ENCODE peak calls at places on chromosome 20, in eight cellular contexts. One of them, this sample, is unnamed.

GRCh38 chr20:34744847-34745246 is 40.7 kb downstream of the TP53INP2 start:
- DNase-seq in EH: no peak
- DNase-seq in endodermal cell: no peak
- DNase-seq in upper lobe of right lung: no peak
- DNase-seq in activated effector memory CD4-positive, alpha-beta T cell treated with anti-CD3 and anti-CD28 coated beads, Interleukin-2, amount 50 U/mL, for 16 hours: no peak
- DNase-seq in psoas muscle: no peak
- DNase-seq in neural crest cell: no peak
- DNase-seq in HEK293T: no peak
- DNase-seq in this sample: no peak

GRCh38 chr20:57501461-57502330 is 23.2 kb downstream of the CTCFL start:
- DNase-seq in EH: peak
- DNase-seq in endodermal cell: peak
- DNase-seq in upper lobe of right lung: no peak
- DNase-seq in activated effector memory CD4-positive, alpha-beta T cell treated with anti-CD3 and anti-CD28 coated beads, Interleukin-2, amount 50 U/mL, for 16 hours: no peak
- DNase-seq in psoas muscle: no peak
- DNase-seq in neural crest cell: no peak
- DNase-seq in HEK293T: no peak
- DNase-seq in this sample: no peak

GRCh38 chr20:64115171-64115911 is 8.0 kb upstream of the NPBWR2 start:
- DNase-seq in EH: no peak
- DNase-seq in endodermal cell: peak
- DNase-seq in upper lobe of right lung: peak
- DNase-seq in activated effector memory CD4-positive, alpha-beta T cell treated with anti-CD3 and anti-CD28 coated beads, Interleukin-2, amount 50 U/mL, for 16 hours: peak
- DNase-seq in psoas muscle: peak
- DNase-seq in neural crest cell: no peak
- DNase-seq in HEK293T: no peak
- DNase-seq in this sample: no peak

GRCh38 chr20:24754691-24755090 is 194.4 kb upstream of the CST7 start:
- DNase-seq in EH: no peak
- DNase-seq in endodermal cell: peak
- DNase-seq in upper lobe of right lung: no peak
- DNase-seq in activated effector memory CD4-positive, alpha-beta T cell treated with anti-CD3 and anti-CD28 coated beads, Interleukin-2, amount 50 U/mL, for 16 hours: no peak
- DNase-seq in psoas muscle: no peak
- DNase-seq in neural crest cell: no peak
- DNase-seq in HEK293T: no peak
- DNase-seq in this sample: no peak

GRCh38 chr20:47705497-47705856 is 79.8 kb downstream of the SULF2 start:
- DNase-seq in EH: no peak
- DNase-seq in endodermal cell: no peak
- DNase-seq in upper lobe of right lung: no peak
- DNase-seq in activated effector memory CD4-positive, alpha-beta T cell treated with anti-CD3 and anti-CD28 coated beads, Interleukin-2, amount 50 U/mL, for 16 hours: no peak
- DNase-seq in psoas muscle: peak
- DNase-seq in neural crest cell: no peak
- DNase-seq in HEK293T: no peak
- DNase-seq in this sample: no peak

GRCh38 chr20:56204206-56204605 is 44.3 kb upstream of the MC3R start:
- DNase-seq in EH: no peak
- DNase-seq in endodermal cell: no peak
- DNase-seq in upper lobe of right lung: no peak
- DNase-seq in activated effector memory CD4-positive, alpha-beta T cell treated with anti-CD3 and anti-CD28 coated beads, Interleukin-2, amount 50 U/mL, for 16 hours: no peak
- DNase-seq in psoas muscle: no peak
- DNase-seq in neural crest cell: no peak
- DNase-seq in HEK293T: no peak
- DNase-seq in this sample: no peak

GRCh38 chr20:23507346-23507745 is 16.4 kb downstream of the CST8 start:
- DNase-seq in EH: no peak
- DNase-seq in endodermal cell: peak
- DNase-seq in upper lobe of right lung: no peak
- DNase-seq in activated effector memory CD4-positive, alpha-beta T cell treated with anti-CD3 and anti-CD28 coated beads, Interleukin-2, amount 50 U/mL, for 16 hours: no peak
- DNase-seq in psoas muscle: no peak
- DNase-seq in neural crest cell: no peak
- DNase-seq in HEK293T: no peak
- DNase-seq in this sample: no peak

GRCh38 chr20:1242530-1242929 is 16.7 kb downstream of the RAD21L1 start:
- DNase-seq in EH: peak
- DNase-seq in endodermal cell: no peak
- DNase-seq in upper lobe of right lung: no peak
- DNase-seq in activated effector memory CD4-positive, alpha-beta T cell treated with anti-CD3 and anti-CD28 coated beads, Interleukin-2, amount 50 U/mL, for 16 hours: no peak
- DNase-seq in psoas muscle: no peak
- DNase-seq in neural crest cell: no peak
- DNase-seq in HEK293T: no peak
- DNase-seq in this sample: no peak

GRCh38 chr20:50226093-50226974 is 35.7 kb downstream of the CEBPB start:
- DNase-seq in EH: peak
- DNase-seq in endodermal cell: peak
- DNase-seq in upper lobe of right lung: peak
- DNase-seq in activated effector memory CD4-positive, alpha-beta T cell treated with anti-CD3 and anti-CD28 coated beads, Interleukin-2, amount 50 U/mL, for 16 hours: no peak
- DNase-seq in psoas muscle: no peak
- DNase-seq in neural crest cell: no peak
- DNase-seq in HEK293T: no peak
- DNase-seq in this sample: no peak